ENCODE peak calls at places on chromosomes 11 and 22, in nine cellular contexts. V is fibroblast of mammary gland, X is Calu3, K is GM12865, N is activated B cell treated with CpG ODN at 0.5 μM for 24 hours, S is type B pancreatic cell, L is fibroblast of villous mesenchyme, J is right lobe of liver, Y is keratinocyte. G is an unnamed sample.

GRCh38 chr11:55942785-55943392 is 6.7 kb upstream of the OR5I1 start:
- DNase-seq in N (no peak), Y (no peak), L (peak; percentile 33), S (no peak), J (no peak), X (peak; percentile 14), K (peak; percentile 53), V (peak; percentile 43), G (peak; percentile 57)

GRCh38 chr11:35974878-35975578 is 31.2 kb downstream of the LDLRAD3 start:
- DNase-seq in J (no peak), N (no peak), K (no peak), X (no peak), Y (no peak), S (no peak), L (no peak), V (peak; percentile 67), G (no peak)

GRCh38 chr11:114440121-114440860 is 1.0 kb downstream of the REXO2 start:
- DNase-seq in Y (no peak), K (no peak), N (no peak), L (peak; percentile 77), X (no peak), S (no peak), V (no peak), J (no peak), G (peak; percentile 45)

GRCh38 chr22:22951035-22951434 is 63.4 kb downstream of the IGLL5 start:
- DNase-seq in V (no peak), Y (no peak), N (no peak), S (no peak), J (no peak), X (no peak), K (no peak), L (no peak), G (no peak)

GRCh38 chr11:63015521-63016215 is at the start of gene SLC22A8:
- DNase-seq in X (no peak), N (no peak), V (no peak), K (no peak), S (no peak), L (no peak), J (no peak), Y (no peak), G (no peak)

GRCh38 chr11:26510756-26511155 is 61.3 kb downstream of the MUC15 start:
- DNase-seq in Y (no peak), K (no peak), S (no peak), N (no peak), L (no peak), V (no peak), J (no peak), X (no peak), G (no peak)

GRCh38 chr11:45643585-45643984 is 21.8 kb downstream of the CHST1 start:
- DNase-seq in J (no peak), L (no peak), K (no peak), X (no peak), V (no peak), Y (no peak), N (no peak), S (no peak), G (no peak)

GRCh38 chr11:126345759-126346585 is 9.5 kb upstream of the ST3GAL4 start:
- DNase-seq in K (no peak), L (peak; percentile 91), V (peak; percentile 88), N (no peak), X (peak; percentile 43), Y (no peak), J (peak; percentile 45), S (no peak), G (no peak)

GRCh38 chr11:112382561-112382960 is 121.9 kb upstream of the PLET1 start:
- DNase-seq in X (no peak), K (no peak), J (no peak), L (no peak), N (no peak), V (no peak), Y (no peak), S (no peak), G (no peak)

GRCh38 chr11:113895367-113896155 is 9.0 kb upstream of the HTR3B start:
- DNase-seq in K (no peak), V (no peak), X (no peak), S (no peak), N (no peak), J (no peak), L (no peak), Y (no peak), G (peak; percentile 39)

GRCh38 chr22:49936018-49936972 is 17.9 kb downstream of the CRELD2 start:
- DNase-seq in X (peak; percentile 91), V (peak; percentile 88), S (no peak), Y (no peak), K (peak; percentile 92), N (peak; percentile 92), J (peak; percentile 98), L (peak; percentile 91), G (peak; percentile 40)
- TF ChIP-seq CTCF in X (no peak), V (no peak), S (no peak), Y (no peak), K (no peak), N (no peak), J (no peak), L (no peak), G (no peak)

DNA sequence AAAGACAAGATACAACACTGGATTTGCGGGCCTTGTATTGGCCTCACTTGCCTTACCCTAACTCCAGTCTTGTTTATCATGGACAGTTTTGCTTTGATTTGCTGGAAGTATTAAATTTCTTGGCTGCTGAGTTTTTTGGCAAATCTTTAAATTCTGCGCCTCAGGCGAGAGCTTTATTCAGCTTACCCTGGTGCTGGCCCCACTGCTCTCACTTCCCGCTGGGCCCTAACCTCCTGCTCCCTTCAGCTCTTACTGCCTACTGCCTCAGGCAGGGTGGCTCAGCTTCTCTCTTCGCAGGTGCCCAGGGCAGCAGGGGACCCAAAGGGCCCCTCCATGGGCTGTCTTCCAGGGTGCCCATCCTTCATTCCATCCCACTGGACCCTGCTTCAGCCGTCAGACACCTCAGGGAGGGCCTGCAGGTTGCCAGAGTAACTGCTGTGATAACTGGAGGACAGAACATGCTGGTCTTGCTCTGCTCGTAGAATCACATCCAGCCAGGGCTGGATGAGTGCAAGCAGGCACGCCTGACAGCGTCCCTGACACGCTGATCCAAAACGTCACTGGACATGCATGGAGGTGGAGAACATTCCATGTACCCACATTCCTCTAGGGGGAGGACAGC is 45.7 kb upstream of the TUB start:
- DNase-seq in Y (no peak), K (no peak), X (no peak), N (no peak), L (no peak), S (peak; percentile 62), J (no peak), V (no peak), G (no peak)
- TF ChIP-seq CTCF in Y (no peak), K (no peak), X (no peak), N (no peak), L (no peak), S (no peak), J (no peak), V (no peak), G (no peak)

GRCh38 chr11:88531776-88532175 is 194.2 kb upstream of the CTSC start:
- DNase-seq in Y (no peak), V (no peak), X (no peak), S (no peak), N (no peak), J (no peak), K (no peak), L (no peak), G (no peak)
- TF ChIP-seq CTCF in Y (no peak), V (no peak), X (no peak), S (no peak), N (no peak), J (no peak), K (no peak), L (no peak), G (no peak)

GRCh38 chr22:16914006-16914405 is 88.8 kb upstream of the XKR3 start:
- DNase-seq in Y (no peak), L (no peak), X (no peak), S (no peak), K (peak; percentile 30), N (no peak), V (no peak), J (no peak), G (no peak)

GRCh38 chr22:16912281-16912680 is 87.1 kb upstream of the XKR3 start:
- DNase-seq in K (no peak), N (no peak), L (no peak), S (no peak), V (no peak), Y (no peak), X (no peak), J (no peak), G (no peak)

GRCh38 chr22:16915711-16916110 is 90.5 kb upstream of the XKR3 start:
- DNase-seq in N (no peak), J (no peak), X (no peak), L (no peak), S (no peak), V (peak; percentile 55), Y (no peak), K (peak; percentile 11), G (no peak)

GRCh38 chr22:16922076-16922475 is 85.9 kb downstream of the GAB4 start:
- DNase-seq in X (no peak), J (no peak), Y (no peak), K (no peak), N (no peak), V (no peak), S (no peak), L (no peak), G (no peak)

GRCh38 chr22:16917144-16918003 is 90.6 kb downstream of the GAB4 start:
- DNase-seq in K (peak; percentile 78), V (peak; percentile 59), X (peak; percentile 68), N (peak; percentile 49), S (no peak), Y (no peak), J (peak; percentile 44), L (peak; percentile 15), G (peak; percentile 77)
- TF ChIP-seq CTCF in K (peak; percentile 80), V (peak; percentile 68), X (peak; percentile 57), N (no peak), S (peak; percentile 78), Y (peak; percentile 69), J (peak; percentile 62), L (peak; percentile 31), G (peak; percentile 80)

DNA sequence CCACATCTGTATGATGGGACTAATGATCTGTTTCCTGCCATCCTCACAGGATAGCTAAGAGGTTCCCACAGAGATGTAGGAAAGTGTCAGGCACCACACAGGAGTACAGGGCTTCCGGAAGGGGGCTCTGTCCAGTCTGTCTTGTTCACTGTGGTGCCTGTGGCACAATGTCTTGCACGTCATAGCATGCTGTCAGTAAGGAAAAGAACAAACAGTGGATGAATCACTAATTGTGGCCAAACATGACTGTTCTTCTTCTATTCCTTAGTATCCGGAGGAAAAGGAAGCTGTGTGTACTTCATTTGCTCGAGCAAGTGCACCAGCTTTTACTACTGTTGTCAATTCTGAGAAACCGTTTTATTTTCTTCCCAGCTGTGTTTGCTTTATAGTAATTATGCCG is 73.4 kb upstream of the YWHAH start:
- DNase-seq in Y (peak; percentile 68), L (peak; percentile 71), X (no peak), K (no peak), N (no peak), S (no peak), V (peak; percentile 93), J (no peak), G (no peak)
- TF ChIP-seq CTCF in Y (peak; percentile 69), L (peak; percentile 12), X (no peak), K (no peak), N (no peak), S (no peak), V (peak; percentile 19), J (no peak), G (no peak)

DNA sequence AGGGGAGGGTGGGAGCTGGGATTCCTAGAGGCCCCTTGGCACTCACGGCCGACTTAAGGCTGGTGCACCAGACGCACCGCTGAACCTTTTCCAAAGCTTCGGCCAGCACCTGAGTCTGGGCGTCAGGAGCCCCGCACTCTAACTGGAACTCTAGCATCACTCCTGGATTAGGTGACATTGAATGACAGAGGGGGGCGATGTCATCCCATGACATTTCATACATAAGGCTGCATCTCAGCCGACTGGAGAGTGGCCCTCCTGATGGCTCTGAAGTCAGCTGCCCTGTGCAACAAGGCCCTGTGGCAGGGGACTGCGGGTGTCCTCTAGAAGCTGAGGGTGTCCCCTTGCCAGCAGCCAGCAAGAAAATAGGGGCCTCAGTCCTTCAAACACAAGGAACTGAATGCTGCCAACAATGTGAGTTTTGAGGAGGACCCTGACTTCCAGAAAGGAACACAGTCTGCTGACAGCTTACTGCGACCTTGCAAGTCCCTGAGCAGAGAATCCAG is 10.1 kb upstream of the FADS3 start:
- DNase-seq in J (no peak), L (no peak), K (no peak), V (no peak), S (no peak), N (no peak), Y (no peak), X (no peak), G (no peak)
- TF ChIP-seq CTCF in J (no peak), L (no peak), K (no peak), V (no peak), S (no peak), N (no peak), Y (no peak), X (no peak), G (no peak)